ENCODE peak calls at places on chromosomes 2 and 18, in five cellular contexts. One of them, this sample, is unnamed.

GRCh38 chr18:1014951-1015627 is 110.4 kb downstream of the ADCYAP1 start:
- DNase-seq in brain microvascular endothelial cell: no peak
- DNase-seq in neural progenitor cell: peak; percentile 45
- DNase-seq in tibial artery: no peak
- DNase-seq in body of pancreas: no peak
- DNase-seq in this sample: no peak

GRCh38 chr2:25276569-25277465 is 64.9 kb downstream of the DNMT3A start:
- DNase-seq in body of pancreas: peak; percentile 43
- DNase-seq in neural progenitor cell: peak; percentile 84
- DNase-seq in tibial artery: peak; percentile 82
- DNase-seq in brain microvascular endothelial cell: no peak
- DNase-seq in this sample: peak; percentile 76

GRCh38 chr2:96824079-96824870 is 8.2 kb downstream of the CNNM3 start:
- DNase-seq in body of pancreas: no peak
- DNase-seq in brain microvascular endothelial cell: peak; percentile 25
- DNase-seq in neural progenitor cell: no peak
- DNase-seq in tibial artery: no peak
- DNase-seq in this sample: no peak

GRCh38 chr2:39664898-39665591 is 672 bp upstream of the TMEM178A start:
- DNase-seq in body of pancreas: no peak
- DNase-seq in brain microvascular endothelial cell: no peak
- DNase-seq in tibial artery: no peak
- DNase-seq in neural progenitor cell: peak; percentile 71
- DNase-seq in this sample: no peak

GRCh38 chr18:29439398-29439797 is 1262.5 kb upstream of the CDH2 start:
- DNase-seq in neural progenitor cell: peak; percentile 4
- DNase-seq in tibial artery: no peak
- DNase-seq in body of pancreas: no peak
- DNase-seq in brain microvascular endothelial cell: no peak
- DNase-seq in this sample: no peak

GRCh38 chr2:137927846-137928245 is 36.4 kb upstream of the HNMT start:
- DNase-seq in tibial artery: no peak
- DNase-seq in brain microvascular endothelial cell: no peak
- DNase-seq in neural progenitor cell: no peak
- DNase-seq in body of pancreas: no peak
- DNase-seq in this sample: no peak

GRCh38 chr2:117308861-117309770 is 505.4 kb upstream of the DDX18 start:
- DNase-seq in brain microvascular endothelial cell: no peak
- DNase-seq in body of pancreas: no peak
- DNase-seq in neural progenitor cell: no peak
- DNase-seq in tibial artery: no peak
- DNase-seq in this sample: no peak

GRCh38 chr18:41378628-41379027 is 576.4 kb upstream of the PIK3C3 start:
- DNase-seq in tibial artery: no peak
- DNase-seq in body of pancreas: no peak
- DNase-seq in brain microvascular endothelial cell: peak; percentile 31
- DNase-seq in neural progenitor cell: peak; percentile 41
- DNase-seq in this sample: no peak

GRCh38 chr2:43426305-43427031 is 169.4 kb downstream of the THADA start:
- DNase-seq in body of pancreas: peak; percentile 34
- DNase-seq in brain microvascular endothelial cell: peak; percentile 97
- DNase-seq in neural progenitor cell: no peak
- DNase-seq in tibial artery: peak; percentile 81
- DNase-seq in this sample: peak; percentile 57

GRCh38 chr2:237214281-237214680 is 128.6 kb downstream of the COPS8 start:
- DNase-seq in body of pancreas: no peak
- DNase-seq in brain microvascular endothelial cell: no peak
- DNase-seq in neural progenitor cell: no peak
- DNase-seq in tibial artery: no peak
- DNase-seq in this sample: no peak

GRCh38 chr18:77084757-77085035 is 47.9 kb downstream of the MBP start:
- DNase-seq in brain microvascular endothelial cell: no peak
- DNase-seq in neural progenitor cell: no peak
- DNase-seq in tibial artery: no peak
- DNase-seq in body of pancreas: no peak
- DNase-seq in this sample: no peak

GRCh38 chr2:237879058-237879430 is 19.6 kb downstream of the RAMP1 start:
- DNase-seq in tibial artery: no peak
- DNase-seq in brain microvascular endothelial cell: no peak
- DNase-seq in body of pancreas: no peak
- DNase-seq in neural progenitor cell: no peak
- DNase-seq in this sample: no peak

GRCh38 chr18:9731380-9731779 is 23.3 kb downstream of the RAB31 start:
- DNase-seq in brain microvascular endothelial cell: peak; percentile 66
- DNase-seq in neural progenitor cell: no peak
- DNase-seq in tibial artery: no peak
- DNase-seq in body of pancreas: no peak
- DNase-seq in this sample: no peak

GRCh38 chr2:42361728-42362298 is 796 bp upstream of the COX7A2L start:
- DNase-seq in tibial artery: no peak
- DNase-seq in brain microvascular endothelial cell: no peak
- DNase-seq in neural progenitor cell: no peak
- DNase-seq in body of pancreas: no peak
- DNase-seq in this sample: no peak

GRCh38 chr2:149188291-149188690 is 142.1 kb upstream of the LYPD6 start:
- DNase-seq in tibial artery: no peak
- DNase-seq in neural progenitor cell: no peak
- DNase-seq in brain microvascular endothelial cell: no peak
- DNase-seq in body of pancreas: no peak
- DNase-seq in this sample: no peak

GRCh38 chr2:15639323-15640251 is 47.9 kb downstream of the DDX1 start:
- DNase-seq in tibial artery: no peak
- DNase-seq in neural progenitor cell: no peak
- DNase-seq in brain microvascular endothelial cell: no peak
- DNase-seq in body of pancreas: no peak
- DNase-seq in this sample: no peak

GRCh38 chr2:128941676-128942075 is 623.0 kb upstream of the HS6ST1 start:
- DNase-seq in body of pancreas: peak; percentile 84
- DNase-seq in tibial artery: no peak
- DNase-seq in brain microvascular endothelial cell: no peak
- DNase-seq in neural progenitor cell: no peak
- DNase-seq in this sample: no peak

GRCh38 chr18:46239549-46239948 is 135.4 kb downstream of the HAUS1 start:
- DNase-seq in body of pancreas: no peak
- DNase-seq in neural progenitor cell: no peak
- DNase-seq in tibial artery: no peak
- DNase-seq in brain microvascular endothelial cell: no peak
- DNase-seq in this sample: no peak

GRCh38 chr2:54675738-54676137 is 47.7 kb upstream of the EML6 start:
- DNase-seq in neural progenitor cell: no peak
- DNase-seq in tibial artery: no peak
- DNase-seq in body of pancreas: peak; percentile 66
- DNase-seq in brain microvascular endothelial cell: no peak
- DNase-seq in this sample: no peak

GRCh38 chr2:168255866-168256265 is 8.5 kb upstream of the STK39 start:
- DNase-seq in neural progenitor cell: no peak
- DNase-seq in brain microvascular endothelial cell: no peak
- DNase-seq in tibial artery: no peak
- DNase-seq in body of pancreas: peak; percentile 57
- DNase-seq in this sample: no peak

GRCh38 chr18:41126541-41127235 is 828.3 kb upstream of the PIK3C3 start:
- DNase-seq in tibial artery: no peak
- DNase-seq in neural progenitor cell: no peak
- DNase-seq in brain microvascular endothelial cell: peak; percentile 36
- DNase-seq in body of pancreas: no peak
- DNase-seq in this sample: no peak

GRCh38 chr18:78640596-78640995 is 339.0 kb upstream of the SALL3 start:
- DNase-seq in neural progenitor cell: no peak
- DNase-seq in tibial artery: peak; percentile 25
- DNase-seq in body of pancreas: no peak
- DNase-seq in brain microvascular endothelial cell: no peak
- DNase-seq in this sample: no peak

GRCh38 chr2:206452242-206452641 is 8.9 kb downstream of the ADAM23 start:
- DNase-seq in body of pancreas: no peak
- DNase-seq in neural progenitor cell: no peak
- DNase-seq in brain microvascular endothelial cell: no peak
- DNase-seq in tibial artery: no peak
- DNase-seq in this sample: no peak

GRCh38 chr18:25164837-25165791 is 186.9 kb downstream of the ZNF521 start:
- DNase-seq in brain microvascular endothelial cell: peak; percentile 27
- DNase-seq in body of pancreas: no peak
- DNase-seq in tibial artery: no peak
- DNase-seq in neural progenitor cell: no peak
- DNase-seq in this sample: no peak

GRCh38 chr2:52934354-52934898 is 833.2 kb upstream of the CHAC2 start:
- DNase-seq in body of pancreas: peak; percentile 37
- DNase-seq in tibial artery: no peak
- DNase-seq in neural progenitor cell: no peak
- DNase-seq in brain microvascular endothelial cell: peak; percentile 45
- DNase-seq in this sample: no peak
- H3K27ac ChIP-seq in body of pancreas: peak overlapping the region; percentile 71
- H3K27ac ChIP-seq in tibial artery: no peak overlapping the region
- H3K27ac ChIP-seq in neural progenitor cell: no peak overlapping the region
- H3K27ac ChIP-seq in brain microvascular endothelial cell: peak overlapping the region; percentile 80
- H3K27ac ChIP-seq in this sample: no peak overlapping the region

GRCh38 chr2:85743304-85743978 is 10.3 kb upstream of the ATOH8 start:
- DNase-seq in neural progenitor cell: no peak
- DNase-seq in brain microvascular endothelial cell: peak; percentile 77
- DNase-seq in tibial artery: no peak
- DNase-seq in body of pancreas: no peak
- DNase-seq in this sample: no peak

GRCh38 chr2:85744055-85744454 is 9.7 kb upstream of the ATOH8 start:
- DNase-seq in tibial artery: no peak
- DNase-seq in body of pancreas: no peak
- DNase-seq in brain microvascular endothelial cell: no peak
- DNase-seq in neural progenitor cell: no peak
- DNase-seq in this sample: no peak

GRCh38 chr2:85745619-85746018 is 8.2 kb upstream of the ATOH8 start:
- DNase-seq in tibial artery: no peak
- DNase-seq in brain microvascular endothelial cell: no peak
- DNase-seq in body of pancreas: no peak
- DNase-seq in neural progenitor cell: no peak
- DNase-seq in this sample: no peak

GRCh38 chr2:85746313-85747004 is 7.3 kb upstream of the ATOH8 start:
- DNase-seq in tibial artery: no peak
- DNase-seq in neural progenitor cell: no peak
- DNase-seq in brain microvascular endothelial cell: no peak
- DNase-seq in body of pancreas: no peak
- DNase-seq in this sample: no peak

DNA sequence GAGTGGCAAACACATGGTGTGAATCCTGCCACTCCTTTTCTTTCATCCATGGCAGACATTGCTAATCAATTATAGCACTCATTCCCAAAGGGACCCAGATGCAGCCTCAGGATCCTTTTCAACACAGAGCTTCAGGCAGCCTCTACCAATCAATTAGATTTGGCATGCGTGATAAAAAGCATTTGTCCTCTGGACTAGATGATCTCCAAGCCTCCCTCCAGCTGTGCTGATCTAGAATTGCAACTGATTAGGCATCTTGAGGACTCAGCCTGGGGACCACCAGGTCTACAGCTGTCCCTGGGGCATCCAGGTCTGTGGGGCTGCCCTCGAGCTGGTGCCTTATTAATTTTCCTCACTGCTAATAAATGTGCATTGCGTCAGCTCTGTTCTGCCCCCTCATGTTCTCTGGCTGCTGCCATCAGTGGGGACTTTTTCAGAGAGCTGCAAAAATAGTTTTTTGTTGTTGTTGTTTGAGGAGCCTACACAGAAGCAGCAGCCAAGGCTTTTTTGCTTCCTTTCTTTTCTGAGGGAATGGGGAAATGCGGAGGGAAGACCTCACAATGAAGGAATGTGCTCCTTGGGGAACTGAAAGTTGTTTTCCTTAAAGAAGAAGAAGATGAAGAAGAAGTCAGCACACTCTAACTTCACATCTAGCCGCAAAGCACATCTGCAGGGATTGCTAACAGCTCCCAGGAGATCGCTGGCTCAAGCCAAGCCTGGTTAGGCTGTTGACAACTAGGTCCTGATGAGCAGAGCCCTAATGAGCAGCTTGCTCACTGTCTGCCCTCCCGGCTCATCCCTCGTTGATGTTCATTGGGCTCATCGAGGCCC is 8.8 kb upstream of the ATOH8 start:
- DNase-seq in body of pancreas: no peak
- DNase-seq in neural progenitor cell: peak; percentile 20
- DNase-seq in tibial artery: peak; percentile 89
- DNase-seq in brain microvascular endothelial cell: peak; percentile 64
- DNase-seq in this sample: no peak
- H3K27ac ChIP-seq in body of pancreas: peak overlapping the region; percentile 37
- H3K27ac ChIP-seq in neural progenitor cell: no peak overlapping the region
- H3K27ac ChIP-seq in tibial artery: peak overlapping the region; percentile 96
- H3K27ac ChIP-seq in brain microvascular endothelial cell: peak overlapping the region; percentile 62
- H3K27ac ChIP-seq in this sample: peak overlapping the region; percentile 56

GRCh38 chr2:48719480-48720177 is 35.9 kb downstream of the LHCGR start:
- DNase-seq in tibial artery: no peak
- DNase-seq in neural progenitor cell: peak; percentile 67
- DNase-seq in brain microvascular endothelial cell: no peak
- DNase-seq in body of pancreas: no peak
- DNase-seq in this sample: no peak
- H3K27ac ChIP-seq in tibial artery: no peak overlapping the region
- H3K27ac ChIP-seq in neural progenitor cell: no peak overlapping the region
- H3K27ac ChIP-seq in brain microvascular endothelial cell: no peak overlapping the region
- H3K27ac ChIP-seq in body of pancreas: no peak overlapping the region
- H3K27ac ChIP-seq in this sample: peak overlapping the region; percentile 27

GRCh38 chr18:13672657-13673056 is 53.7 kb downstream of the FAM210A start:
- DNase-seq in neural progenitor cell: peak; percentile 13
- DNase-seq in body of pancreas: no peak
- DNase-seq in tibial artery: no peak
- DNase-seq in brain microvascular endothelial cell: no peak
- DNase-seq in this sample: no peak
- H3K27ac ChIP-seq in neural progenitor cell: peak overlapping the region; percentile 46
- H3K27ac ChIP-seq in body of pancreas: no peak overlapping the region
- H3K27ac ChIP-seq in tibial artery: no peak overlapping the region
- H3K27ac ChIP-seq in brain microvascular endothelial cell: no peak overlapping the region
- H3K27ac ChIP-seq in this sample: no peak overlapping the region

GRCh38 chr2:107361951-107362350 is 464.7 kb upstream of the RGPD4 start:
- DNase-seq in neural progenitor cell: no peak
- DNase-seq in body of pancreas: no peak
- DNase-seq in tibial artery: no peak
- DNase-seq in brain microvascular endothelial cell: peak; percentile 42
- DNase-seq in this sample: no peak

GRCh38 chr2:107362973-107363372 is 463.7 kb upstream of the RGPD4 start:
- DNase-seq in tibial artery: no peak
- DNase-seq in body of pancreas: no peak
- DNase-seq in neural progenitor cell: no peak
- DNase-seq in brain microvascular endothelial cell: no peak
- DNase-seq in this sample: no peak

GRCh38 chr2:107358362-107358761 is 468.3 kb upstream of the RGPD4 start:
- DNase-seq in brain microvascular endothelial cell: no peak
- DNase-seq in body of pancreas: no peak
- DNase-seq in neural progenitor cell: no peak
- DNase-seq in tibial artery: no peak
- DNase-seq in this sample: no peak

GRCh38 chr2:107354143-107354542 is 468.2 kb upstream of the ST6GAL2 start:
- DNase-seq in brain microvascular endothelial cell: no peak
- DNase-seq in tibial artery: no peak
- DNase-seq in neural progenitor cell: no peak
- DNase-seq in body of pancreas: no peak
- DNase-seq in this sample: no peak

GRCh38 chr2:107358921-107359320 is 467.8 kb upstream of the RGPD4 start:
- DNase-seq in tibial artery: no peak
- DNase-seq in body of pancreas: no peak
- DNase-seq in neural progenitor cell: no peak
- DNase-seq in brain microvascular endothelial cell: no peak
- DNase-seq in this sample: no peak
- H3K27ac ChIP-seq in tibial artery: no peak overlapping the region
- H3K27ac ChIP-seq in body of pancreas: no peak overlapping the region
- H3K27ac ChIP-seq in neural progenitor cell: no peak overlapping the region
- H3K27ac ChIP-seq in brain microvascular endothelial cell: no peak overlapping the region
- H3K27ac ChIP-seq in this sample: no peak overlapping the region

This sample was measured in lower lobe of right lung.